ENCODE peak calls at places on chromosome 10, in nine cellular contexts. N is HFF-Myc; H is bronchial epithelial cell; U is IMR-90; L is fibroblast of the aortic adventitia; C is mammary epithelial cell; F is naive thymus-derived CD4-positive, alpha-beta T cell; Q is fibroblast of lung; I is cardiac muscle cell. J is an unnamed sample.

GRCh38 chr10:81876253-81876731 is 1.3 kb downstream of the NRG3 start:
- DNase-seq in H (no peak), Q (no peak), U (no peak), I (peak), L (no peak), C (no peak), N (no peak), F (no peak), J (no peak)

GRCh38 chr10:98029149-98030092 is 1.0 kb downstream of the CRTAC1 start:
- DNase-seq in N (no peak), F (no peak), C (no peak), H (no peak), U (no peak), L (no peak), Q (no peak), I (no peak), J (no peak)

GRCh38 chr10:126683466-126683865 is 13.0 kb upstream of the C10orf90 start:
- DNase-seq in H (no peak), I (no peak), C (no peak), F (no peak), Q (no peak), L (no peak), U (no peak), N (no peak), J (no peak)

GRCh38 chr10:10500941-10501340 is 516.7 kb upstream of the CELF2 start:
- DNase-seq in C (no peak), U (peak), Q (peak), N (no peak), L (peak), I (peak), F (no peak), H (peak), J (peak)

GRCh38 chr10:94036664-94037033 is 42.9 kb downstream of the PLCE1 start:
- DNase-seq in Q (no peak), H (no peak), U (no peak), N (no peak), L (no peak), I (no peak), F (no peak), C (no peak), J (no peak)

GRCh38 chr10:25556457-25556856 is 377.6 kb upstream of the MYO3A start:
- DNase-seq in H (peak), N (no peak), F (no peak), U (peak), L (peak), Q (no peak), C (peak), I (peak), J (peak)

GRCh38 chr10:61898435-61898778 is 3.1 kb upstream of the ARID5B start:
- DNase-seq in L (no peak), H (no peak), N (no peak), I (no peak), F (no peak), Q (no peak), C (no peak), U (no peak), J (no peak)

GRCh38 chr10:92593553-92594046 is 670 bp downstream of the KIF11 start:
- DNase-seq in H (no peak), F (no peak), Q (no peak), C (peak), L (peak), I (peak), U (no peak), N (no peak), J (peak)

GRCh38 chr10:131311661-131312260 is at the start of gene TCERG1L:
- DNase-seq in Q (no peak), I (peak), H (no peak), C (no peak), F (no peak), U (no peak), N (no peak), L (no peak), J (no peak)

GRCh38 chr10:119199231-119199992 is 8.0 kb upstream of the GRK5 start:
- DNase-seq in Q (peak), H (peak), F (peak), L (peak), I (peak), C (peak), U (peak), N (peak), J (peak)

GRCh38 chr10:6313107-6313895 is 110.6 kb downstream of the PFKFB3 start:
- DNase-seq in C (no peak), L (no peak), Q (peak), N (no peak), I (no peak), U (peak), H (no peak), F (no peak), J (no peak)

GRCh38 chr10:109556399-109556798 is 366.9 kb downstream of the XPNPEP1 start:
- DNase-seq in C (no peak), L (no peak), Q (no peak), U (no peak), N (no peak), H (no peak), F (no peak), I (no peak), J (no peak)

GRCh38 chr10:18476283-18476682 is 175.1 kb downstream of the NSUN6 start:
- DNase-seq in N (no peak), H (no peak), C (no peak), Q (no peak), L (no peak), F (no peak), U (no peak), I (no peak), J (no peak)

GRCh38 chr10:3494131-3494878 is 290.7 kb downstream of the KLF6 start:
- DNase-seq in F (no peak), I (peak), U (peak), Q (peak), H (no peak), L (peak), C (no peak), N (no peak), J (peak)
- H3K4me3 ChIP-seq in F (no peak), I (no peak), U (no peak), Q (no peak), H (no peak), L (peak), C (no peak), N (no peak), J (no peak)

DNA sequence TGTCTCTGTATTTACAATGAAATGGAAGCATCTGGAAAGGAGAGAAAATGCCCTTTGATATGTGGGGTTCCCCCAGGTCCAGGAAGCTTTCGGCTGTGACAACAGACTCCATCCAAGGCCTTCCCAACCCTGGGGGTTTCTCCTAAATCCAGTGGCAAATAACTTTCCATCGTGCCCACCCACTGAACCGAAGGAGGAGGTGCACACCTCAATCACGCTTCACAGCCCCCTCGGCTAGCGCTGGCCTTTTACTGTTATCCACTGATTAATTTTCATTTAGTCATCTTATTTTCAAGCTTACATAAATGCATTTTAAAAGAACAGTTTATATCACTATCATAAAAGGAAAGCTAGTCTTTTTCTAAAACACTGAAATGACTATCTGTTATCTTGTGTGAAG is 286.8 kb upstream of the ZMIZ1 start:
- DNase-seq in N (no peak), Q (no peak), C (no peak), H (no peak), L (no peak), F (no peak), I (no peak), U (no peak), J (no peak)
- H3K4me3 ChIP-seq in N (no peak), Q (no peak), C (no peak), H (no peak), L (no peak), F (no peak), I (no peak), U (no peak), J (no peak)

DNA sequence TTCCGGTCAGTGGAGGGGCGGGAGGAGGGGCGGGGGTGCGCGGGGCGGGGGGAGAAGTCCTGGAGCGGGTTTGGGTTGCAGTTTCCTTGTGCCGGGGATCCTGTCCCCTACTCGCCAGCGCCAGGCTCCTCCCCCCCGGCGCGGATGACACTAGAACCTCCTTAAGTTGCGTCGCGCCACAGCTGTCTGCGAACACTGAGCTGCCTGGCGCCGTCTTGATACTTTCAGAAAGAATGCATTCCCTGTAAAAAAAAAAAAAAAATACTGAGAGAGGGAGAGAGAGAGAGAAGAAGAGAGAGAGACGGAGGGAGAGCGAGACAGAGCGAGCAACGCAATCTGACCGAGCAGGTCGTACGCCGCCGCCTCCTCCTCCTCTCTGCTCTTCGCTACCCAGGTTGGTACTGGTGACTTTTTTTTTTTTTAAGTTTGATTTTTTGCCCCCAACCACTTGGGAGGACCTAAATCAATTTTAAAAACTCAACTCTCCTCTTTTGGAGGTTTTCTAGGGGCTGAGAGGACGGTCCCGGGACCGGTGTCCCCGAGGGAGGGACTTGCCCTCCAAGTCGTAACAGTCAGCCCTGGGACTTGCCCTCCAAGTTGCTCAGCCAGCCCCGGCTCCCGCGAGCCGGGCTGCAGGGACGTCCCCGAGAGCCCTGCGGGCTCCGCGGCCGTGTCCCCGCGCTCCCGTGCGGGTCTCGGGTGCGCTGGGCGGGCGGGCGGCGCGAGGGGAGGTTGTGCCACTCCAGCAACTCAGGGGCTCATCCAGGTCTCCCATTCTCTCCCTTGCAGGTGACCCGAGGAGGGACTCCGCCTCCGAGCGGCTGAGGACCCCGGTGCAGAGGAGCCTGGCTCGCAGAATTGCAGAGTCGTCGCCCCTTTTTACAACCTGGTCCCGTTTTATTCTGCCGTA is at the start of gene GATA3:
- DNase-seq in U (peak), N (no peak), Q (no peak), C (peak), F (peak), I (peak), L (peak), H (no peak), J (peak)
- H3K4me3 ChIP-seq in U (peak), N (peak), Q (peak), C (peak), F (peak), I (peak), L (peak), H (peak), J (peak)

DNA sequence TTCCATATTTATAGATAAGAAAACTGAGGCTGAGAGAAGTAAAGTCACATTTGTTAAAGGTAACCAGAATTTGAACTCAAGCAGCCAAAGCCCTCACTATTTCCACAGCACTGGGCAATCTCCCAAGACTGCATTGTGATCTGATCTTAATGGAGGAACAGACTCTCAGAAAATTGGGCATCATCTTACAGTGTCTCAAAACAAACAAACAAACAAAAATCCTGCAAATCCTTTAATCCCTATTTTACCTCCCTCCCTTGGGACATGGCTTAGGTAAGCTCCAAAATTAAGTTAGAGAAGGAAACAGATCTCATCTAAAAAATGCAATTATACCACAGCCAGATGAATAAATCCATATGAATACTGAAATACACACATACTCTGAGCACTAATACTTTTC is 57.5 kb downstream of the FHIP2A start:
- DNase-seq in I (peak), F (no peak), H (no peak), Q (no peak), U (no peak), L (peak), N (no peak), C (no peak), J (no peak)
- H3K4me3 ChIP-seq in I (no peak), F (no peak), H (no peak), Q (no peak), U (no peak), L (no peak), N (no peak), C (no peak), J (no peak)

J was measured in astrocyte of the spinal cord.